ENCODE peak calls at places on chromosomes 16 and 17, in seven cellular contexts. B is aorta; G is kidney tubule cell; N is activated CD8-positive, alpha-beta memory T cell treated with anti-CD3 and anti-CD28 coated beads for 1 hour; A is pancreas; Q is cardiac muscle cell; H is dorsolateral prefrontal cortex. Z is an unnamed sample.

GRCh38 chr17:48121921-48122650 is 14.5 kb downstream of the SNX11 start:
- DNase-seq in B (no peak), G (no peak), N (no peak), A (no peak), Q (no peak), H (no peak), Z (no peak)

GRCh38 chr17:66570353-66571195 is 264.3 kb upstream of the CACNG5 start:
- DNase-seq in B (no peak), G (no peak), N (no peak), A (no peak), Q (no peak), H (no peak), Z (peak)

GRCh38 chr17:3030096-3030495 is 33.3 kb downstream of the OR1D5 start:
- DNase-seq in B (peak), G (no peak), N (no peak), A (no peak), Q (no peak), H (no peak), Z (peak)

GRCh38 chr16:15477802-15478201 is 43.4 kb downstream of the BMERB1 start:
- DNase-seq in B (no peak), G (no peak), N (no peak), A (no peak), Q (no peak), H (no peak), Z (no peak)

GRCh38 chr17:49076575-49077384 is 55.8 kb upstream of the B4GALNT2 start:
- DNase-seq in B (no peak), G (no peak), N (no peak), A (no peak), Q (no peak), H (no peak), Z (peak)

GRCh38 chr17:57869599-57870282 is 19.9 kb upstream of the MRPS23 start:
- DNase-seq in B (no peak), G (peak), N (no peak), A (no peak), Q (no peak), H (peak), Z (peak)

GRCh38 chr16:84692451-84692850 is 7.3 kb upstream of the USP10 start:
- DNase-seq in B (no peak), G (no peak), N (no peak), A (no peak), Q (no peak), H (no peak), Z (peak)

GRCh38 chr17:79089720-79090502 is 15.3 kb downstream of the ENGASE start:
- DNase-seq in B (no peak), G (no peak), N (no peak), A (peak), Q (no peak), H (no peak), Z (peak)

GRCh38 chr17:72222971-72223370 is 102.2 kb downstream of the SOX9 start:
- DNase-seq in B (no peak), G (no peak), N (no peak), A (no peak), Q (no peak), H (no peak), Z (no peak)

Z was measured in epithelial cell of esophagus.